ENCODE peak calls at places on chromosome 12, in nine cellular contexts. One of them, this sample, is unnamed. For H3K4me1, the result is how much of the 10 kb centered on the place peaks cover.

GRCh38 chr12:116492703-116493324 is 66.4 kb upstream of the MAP1LC3B2 start:
- DNase-seq in GM23338: peak
- DNase-seq in PC-3: peak
- DNase-seq in HCT116: peak
- DNase-seq in OCI-LY7: no peak
- DNase-seq in GM23248: peak
- DNase-seq in hepatocyte: peak
- DNase-seq in SK-N-SH: no peak
- DNase-seq in MM.1S: peak
- DNase-seq in this sample: no peak

GRCh38 chr12:80400591-80400991 is 43.4 kb upstream of the PTPRQ start:
- DNase-seq in GM23338: peak
- DNase-seq in PC-3: no peak
- DNase-seq in HCT116: no peak
- DNase-seq in OCI-LY7: no peak
- DNase-seq in GM23248: no peak
- DNase-seq in hepatocyte: no peak
- DNase-seq in SK-N-SH: peak
- DNase-seq in MM.1S: no peak
- DNase-seq in this sample: peak

GRCh38 chr12:132055535-132056096 is 88.5 kb downstream of the DDX51 start:
- DNase-seq in GM23338: no peak
- DNase-seq in PC-3: no peak
- DNase-seq in HCT116: no peak
- DNase-seq in OCI-LY7: no peak
- DNase-seq in GM23248: no peak
- DNase-seq in hepatocyte: no peak
- DNase-seq in SK-N-SH: no peak
- DNase-seq in MM.1S: no peak
- DNase-seq in this sample: no peak

GRCh38 chr12:2057041-2057792 is 4.4 kb downstream of the CACNA1C start:
- DNase-seq in GM23338: peak
- DNase-seq in PC-3: peak
- DNase-seq in HCT116: peak
- DNase-seq in OCI-LY7: peak
- DNase-seq in GM23248: peak
- DNase-seq in hepatocyte: peak
- DNase-seq in SK-N-SH: peak
- DNase-seq in MM.1S: peak
- DNase-seq in this sample: peak

GRCh38 chr12:43306066-43306465 is 245.9 kb downstream of the ADAMTS20 start:
- DNase-seq in GM23338: no peak
- DNase-seq in PC-3: peak
- DNase-seq in HCT116: no peak
- DNase-seq in OCI-LY7: no peak
- DNase-seq in GM23248: peak
- DNase-seq in hepatocyte: peak
- DNase-seq in SK-N-SH: no peak
- DNase-seq in MM.1S: no peak
- DNase-seq in this sample: no peak

GRCh38 chr12:44551631-44552030 is 324.5 kb downstream of the NELL2 start:
- DNase-seq in GM23338: no peak
- DNase-seq in PC-3: no peak
- DNase-seq in HCT116: no peak
- DNase-seq in OCI-LY7: no peak
- DNase-seq in GM23248: no peak
- DNase-seq in hepatocyte: no peak
- DNase-seq in SK-N-SH: no peak
- DNase-seq in MM.1S: no peak
- DNase-seq in this sample: no peak

GRCh38 chr12:6377667-6377994 is 2.3 kb upstream of the SCNN1A start:
- DNase-seq in GM23338: no peak
- DNase-seq in PC-3: no peak
- DNase-seq in HCT116: no peak
- DNase-seq in OCI-LY7: no peak
- DNase-seq in GM23248: no peak
- DNase-seq in hepatocyte: no peak
- DNase-seq in SK-N-SH: no peak
- DNase-seq in MM.1S: no peak
- DNase-seq in this sample: no peak

GRCh38 chr12:92403210-92404175 is 257.8 kb upstream of the BTG1 start:
- DNase-seq in GM23338: no peak
- DNase-seq in PC-3: no peak
- DNase-seq in HCT116: no peak
- DNase-seq in OCI-LY7: peak
- DNase-seq in GM23248: no peak
- DNase-seq in hepatocyte: no peak
- DNase-seq in SK-N-SH: no peak
- DNase-seq in MM.1S: peak
- DNase-seq in this sample: no peak

GRCh38 chr12:32896438-32897275 is at the start of gene PKP2:
- DNase-seq in GM23338: peak
- DNase-seq in PC-3: peak
- DNase-seq in HCT116: peak
- DNase-seq in OCI-LY7: no peak
- DNase-seq in GM23248: peak
- DNase-seq in hepatocyte: peak
- DNase-seq in SK-N-SH: peak
- DNase-seq in MM.1S: peak
- DNase-seq in this sample: peak

GRCh38 chr12:112971248-112971647 is 7.1 kb upstream of the OAS2 start:
- DNase-seq in GM23338: no peak
- DNase-seq in PC-3: no peak
- DNase-seq in HCT116: no peak
- DNase-seq in OCI-LY7: no peak
- DNase-seq in GM23248: no peak
- DNase-seq in hepatocyte: no peak
- DNase-seq in SK-N-SH: peak
- DNase-seq in MM.1S: no peak
- DNase-seq in this sample: no peak

GRCh38 chr12:118582863-118583262 is 206.5 kb downstream of the SUDS3 start:
- DNase-seq in GM23338: no peak
- DNase-seq in PC-3: no peak
- DNase-seq in HCT116: no peak
- DNase-seq in OCI-LY7: no peak
- DNase-seq in GM23248: no peak
- DNase-seq in hepatocyte: no peak
- DNase-seq in SK-N-SH: no peak
- DNase-seq in MM.1S: no peak
- DNase-seq in this sample: no peak

GRCh38 chr12:56953314-56953713 is 4.1 kb downstream of the RDH16 start:
- DNase-seq in GM23338: no peak
- DNase-seq in PC-3: no peak
- DNase-seq in HCT116: no peak
- DNase-seq in OCI-LY7: no peak
- DNase-seq in GM23248: no peak
- DNase-seq in hepatocyte: no peak
- DNase-seq in SK-N-SH: no peak
- DNase-seq in MM.1S: no peak
- DNase-seq in this sample: no peak

GRCh38 chr12:122891661-122892525 is 4.0 kb downstream of the VPS37B start:
- DNase-seq in GM23338: peak
- DNase-seq in PC-3: peak
- DNase-seq in HCT116: no peak
- DNase-seq in OCI-LY7: no peak
- DNase-seq in GM23248: peak
- DNase-seq in hepatocyte: no peak
- DNase-seq in SK-N-SH: no peak
- DNase-seq in MM.1S: peak
- DNase-seq in this sample: peak

GRCh38 chr12:90910958-90911357 is 44.0 kb downstream of the CCER1 start:
- DNase-seq in GM23338: no peak
- DNase-seq in PC-3: no peak
- DNase-seq in HCT116: no peak
- DNase-seq in OCI-LY7: no peak
- DNase-seq in GM23248: no peak
- DNase-seq in hepatocyte: no peak
- DNase-seq in SK-N-SH: no peak
- DNase-seq in MM.1S: no peak
- DNase-seq in this sample: no peak

GRCh38 chr12:68042212-68042699 is 53.0 kb downstream of the IFNG-AS1 start:
- DNase-seq in GM23338: no peak
- DNase-seq in PC-3: no peak
- DNase-seq in HCT116: no peak
- DNase-seq in OCI-LY7: peak
- DNase-seq in GM23248: peak
- DNase-seq in hepatocyte: no peak
- DNase-seq in SK-N-SH: no peak
- DNase-seq in MM.1S: no peak
- DNase-seq in this sample: no peak

GRCh38 chr12:60197589-60197988 is 601.8 kb downstream of the SLC16A7 start:
- DNase-seq in GM23338: no peak
- DNase-seq in PC-3: peak
- DNase-seq in HCT116: no peak
- DNase-seq in OCI-LY7: no peak
- DNase-seq in GM23248: peak
- DNase-seq in hepatocyte: no peak
- DNase-seq in SK-N-SH: no peak
- DNase-seq in MM.1S: no peak
- DNase-seq in this sample: no peak

DNA sequence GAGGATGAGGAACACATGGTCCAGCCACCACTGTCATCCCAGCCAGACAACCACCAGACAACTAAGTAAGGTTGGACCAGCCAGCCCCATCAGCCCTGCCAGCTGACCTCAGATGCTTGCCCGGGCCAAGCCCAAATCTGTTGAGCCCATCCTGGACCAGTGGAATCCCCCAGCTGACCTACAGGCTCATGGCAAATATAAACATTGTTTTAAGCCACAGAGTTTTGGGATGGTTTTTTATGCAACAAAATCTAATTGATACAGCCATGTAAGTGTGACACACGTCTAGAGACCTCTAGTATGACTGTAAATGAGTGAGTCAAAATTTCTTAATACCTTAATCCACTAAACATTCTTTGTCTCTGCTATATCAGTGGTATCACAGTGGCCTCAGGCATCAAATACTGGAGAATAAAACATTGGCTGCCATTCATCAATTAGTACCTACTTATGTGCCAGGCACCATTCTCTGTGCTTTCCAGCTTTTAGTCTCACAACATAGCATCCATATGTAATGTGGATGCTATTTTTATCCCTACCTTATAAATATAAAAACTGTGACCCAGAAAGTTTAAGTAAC is 24.2 kb upstream of the NT5DC3 start:
- DNase-seq in GM23338: no peak
- DNase-seq in PC-3: no peak
- DNase-seq in HCT116: no peak
- DNase-seq in OCI-LY7: no peak
- DNase-seq in GM23248: peak
- DNase-seq in hepatocyte: no peak
- DNase-seq in SK-N-SH: no peak
- DNase-seq in MM.1S: no peak
- DNase-seq in this sample: no peak
- TF ChIP-seq EZH2phosphoT487 in GM23338: no peak
- TF ChIP-seq EZH2phosphoT487 in PC-3: no peak
- TF ChIP-seq EZH2phosphoT487 in HCT116: no peak
- TF ChIP-seq EZH2phosphoT487 in OCI-LY7: no peak
- TF ChIP-seq EZH2phosphoT487 in GM23248: no peak
- TF ChIP-seq EZH2phosphoT487 in hepatocyte: no peak
- TF ChIP-seq EZH2phosphoT487 in SK-N-SH: no peak
- TF ChIP-seq EZH2phosphoT487 in MM.1S: no peak
- TF ChIP-seq EZH2phosphoT487 in this sample: no peak

GRCh38 chr12:53235742-53236442 is 3.9 kb upstream of the RARG start:
- DNase-seq in GM23338: peak
- DNase-seq in PC-3: no peak
- DNase-seq in HCT116: no peak
- DNase-seq in OCI-LY7: no peak
- DNase-seq in GM23248: no peak
- DNase-seq in hepatocyte: no peak
- DNase-seq in SK-N-SH: no peak
- DNase-seq in MM.1S: no peak
- DNase-seq in this sample: no peak
- H3K4me1 ChIP-seq in GM23338: under half
- H3K4me1 ChIP-seq in PC-3: under half
- H3K4me1 ChIP-seq in HCT116: under half
- H3K4me1 ChIP-seq in OCI-LY7: under half
- H3K4me1 ChIP-seq in GM23248: under half
- H3K4me1 ChIP-seq in hepatocyte: under half
- H3K4me1 ChIP-seq in SK-N-SH: under half
- H3K4me1 ChIP-seq in MM.1S: under half
- H3K4me1 ChIP-seq in this sample: under half

GRCh38 chr12:28440209-28440608 is 250.0 kb downstream of the CCDC91 start:
- DNase-seq in GM23338: no peak
- DNase-seq in PC-3: no peak
- DNase-seq in HCT116: no peak
- DNase-seq in OCI-LY7: no peak
- DNase-seq in GM23248: no peak
- DNase-seq in hepatocyte: no peak
- DNase-seq in SK-N-SH: no peak
- DNase-seq in MM.1S: no peak
- DNase-seq in this sample: no peak
- TF ChIP-seq EZH2phosphoT487 in GM23338: no peak
- TF ChIP-seq EZH2phosphoT487 in PC-3: no peak
- TF ChIP-seq EZH2phosphoT487 in HCT116: no peak
- TF ChIP-seq EZH2phosphoT487 in OCI-LY7: no peak
- TF ChIP-seq EZH2phosphoT487 in GM23248: no peak
- TF ChIP-seq EZH2phosphoT487 in hepatocyte: no peak
- TF ChIP-seq EZH2phosphoT487 in SK-N-SH: no peak
- TF ChIP-seq EZH2phosphoT487 in MM.1S: no peak
- TF ChIP-seq EZH2phosphoT487 in this sample: no peak

GRCh38 chr12:53975019-53975815 is 463 bp upstream of the HOTAIR start:
- DNase-seq in GM23338: peak
- DNase-seq in PC-3: no peak
- DNase-seq in HCT116: no peak
- DNase-seq in OCI-LY7: peak
- DNase-seq in GM23248: no peak
- DNase-seq in hepatocyte: no peak
- DNase-seq in SK-N-SH: no peak
- DNase-seq in MM.1S: peak
- DNase-seq in this sample: peak

GRCh38 chr12:53974084-53975018 is at the start of gene HOTAIR:
- DNase-seq in GM23338: peak
- DNase-seq in PC-3: peak
- DNase-seq in HCT116: no peak
- DNase-seq in OCI-LY7: peak
- DNase-seq in GM23248: peak
- DNase-seq in hepatocyte: peak
- DNase-seq in SK-N-SH: peak
- DNase-seq in MM.1S: no peak
- DNase-seq in this sample: no peak

GRCh38 chr12:53976823-53977595 is 2.3 kb upstream of the HOTAIR start:
- DNase-seq in GM23338: no peak
- DNase-seq in PC-3: no peak
- DNase-seq in HCT116: no peak
- DNase-seq in OCI-LY7: no peak
- DNase-seq in GM23248: no peak
- DNase-seq in hepatocyte: no peak
- DNase-seq in SK-N-SH: no peak
- DNase-seq in MM.1S: no peak
- DNase-seq in this sample: no peak

GRCh38 chr12:53976172-53976822 is 1.5 kb upstream of the HOTAIR start:
- DNase-seq in GM23338: peak
- DNase-seq in PC-3: no peak
- DNase-seq in HCT116: no peak
- DNase-seq in OCI-LY7: no peak
- DNase-seq in GM23248: no peak
- DNase-seq in hepatocyte: no peak
- DNase-seq in SK-N-SH: no peak
- DNase-seq in MM.1S: no peak
- DNase-seq in this sample: no peak

DNA sequence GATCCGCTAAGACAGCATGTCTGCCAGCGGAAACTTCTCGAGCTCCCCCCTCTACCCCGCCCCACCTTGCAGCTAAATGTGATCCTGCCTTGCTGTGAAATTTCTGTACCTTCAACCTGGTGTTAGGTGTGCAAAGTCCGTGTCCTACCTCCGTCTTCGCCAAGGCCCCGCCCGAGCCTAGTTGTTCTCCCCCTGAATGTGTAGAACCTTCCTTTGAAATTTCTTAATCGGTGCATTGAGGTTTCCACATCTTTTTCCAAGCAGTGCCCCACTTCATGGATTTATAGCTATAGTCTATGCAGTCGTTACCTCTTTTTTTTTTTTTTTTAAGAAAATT is 1.0 kb upstream of the HOTAIR start:
- DNase-seq in GM23338: no peak
- DNase-seq in PC-3: no peak
- DNase-seq in HCT116: no peak
- DNase-seq in OCI-LY7: no peak
- DNase-seq in GM23248: no peak
- DNase-seq in hepatocyte: no peak
- DNase-seq in SK-N-SH: no peak
- DNase-seq in MM.1S: no peak
- DNase-seq in this sample: no peak
- H3K4me1 ChIP-seq in GM23338: under half
- H3K4me1 ChIP-seq in PC-3: under half
- H3K4me1 ChIP-seq in HCT116: under half
- H3K4me1 ChIP-seq in OCI-LY7: under half
- H3K4me1 ChIP-seq in GM23248: under half
- H3K4me1 ChIP-seq in hepatocyte: under half
- H3K4me1 ChIP-seq in SK-N-SH: under half
- H3K4me1 ChIP-seq in MM.1S: under half
- H3K4me1 ChIP-seq in this sample: under half

This sample was measured in neural progenitor cell.